ENCODE peak calls at places on chromosome 1, in ten cellular contexts. R is hippocampal formation; B is stimulated activated CD8-positive, alpha-beta memory T cell treated with anti-CD3 and anti-CD28 coated beads, Interleukin-15, amount 100 ng/mL, for 1 hour; Q is HCEC 1CT; A is LHCN-M2; S is uterus; Y is fibroblast of lung; E is GM20000; V is Ammon's horn; J is ureter. N is an unnamed sample.

GRCh38 chr1:228785366-228786085 is 50.2 kb downstream of the RHOU start:
- DNase-seq in V (no peak), E (no peak), Y (no peak), S (no peak), Q (no peak), J (no peak), A (no peak), R (no peak), B (no peak), N (no peak)

GRCh38 chr1:91885331-91885715 is 628 bp downstream of the TGFBR3 start:
- DNase-seq in Y (no peak), J (no peak), Q (no peak), V (peak), R (no peak), S (peak), A (no peak), B (no peak), E (no peak), N (no peak)

GRCh38 chr1:234975122-234975940 is 153.3 kb downstream of the TOMM20 start:
- DNase-seq in V (no peak), J (no peak), Q (peak), A (peak), B (no peak), R (no peak), Y (peak), E (no peak), S (peak), N (peak)

GRCh38 chr1:224513787-224514209 is 79.2 kb upstream of the WDR26 start:
- DNase-seq in J (peak), B (peak), S (peak), V (peak), Y (peak), A (peak), Q (peak), R (peak), E (peak), N (peak)

GRCh38 chr1:5847013-5847654 is 145.1 kb downstream of the NPHP4 start:
- DNase-seq in Y (peak), A (no peak), R (no peak), B (no peak), E (no peak), V (no peak), Q (no peak), S (no peak), J (no peak), N (peak)

GRCh38 chr1:42211224-42211623 is 46.7 kb upstream of the GUCA2A start:
- DNase-seq in A (peak), Y (peak), R (no peak), E (no peak), Q (peak), B (no peak), V (no peak), S (no peak), J (no peak), N (peak)

GRCh38 chr1:18234790-18235242 is 127.2 kb downstream of the IGSF21 start:
- DNase-seq in V (peak), Y (peak), A (peak), E (peak), S (no peak), B (no peak), J (peak), Q (no peak), R (peak), N (peak)

GRCh38 chr1:85504417-85504816 is 39.5 kb upstream of the DDAH1 start:
- DNase-seq in A (no peak), J (no peak), B (no peak), Q (peak), V (no peak), S (no peak), R (no peak), E (no peak), Y (no peak), N (no peak)

GRCh38 chr1:15262711-15263110 is 15.7 kb downstream of the FHAD1 start:
- DNase-seq in A (no peak), J (no peak), B (no peak), V (no peak), Y (no peak), S (no peak), E (no peak), R (no peak), Q (no peak), N (no peak)

GRCh38 chr1:5393591-5393990 is 598.6 kb downstream of the NPHP4 start:
- DNase-seq in S (no peak), R (no peak), A (no peak), B (no peak), V (no peak), Y (no peak), J (no peak), Q (no peak), E (no peak), N (no peak)

N was measured in RKO.